ENCODE peak calls at places on chromosomes 16 and 17, in four cellular contexts. B is PC-3, A is HCT116, S is IMR-90. R is an unnamed sample.

GRCh38 chr17:56159764-56160394 is 6.6 kb downstream of the ANKFN1 start:
- DNase-seq in B (no peak), A (no peak), S (no peak), R (no peak)

GRCh38 chr16:77956231-77956630 is 66.1 kb upstream of the CLEC3A start:
- DNase-seq in B (no peak), A (no peak), S (no peak), R (no peak)

GRCh38 chr17:76237859-76238313 is 2.4 kb downstream of the RNF157 start:
- DNase-seq in B (no peak), A (no peak), S (no peak), R (no peak)

GRCh38 chr17:35244345-35245195 is 1.7 kb downstream of the SLFN5 start:
- DNase-seq in B (peak), A (peak), S (peak), R (peak)

GRCh38 chr17:59347975-59348391 is 16.5 kb downstream of the YPEL2 start:
- DNase-seq in B (no peak), A (no peak), S (no peak), R (no peak)

GRCh38 chr16:71203631-71204030 is 26.9 kb downstream of the HYDIN start:
- DNase-seq in B (no peak), A (no peak), S (no peak), R (no peak)

GRCh38 chr16:6008656-6009055 is 911.1 kb upstream of the EEF2KMT start:
- DNase-seq in B (no peak), A (no peak), S (no peak), R (no peak)

GRCh38 chr17:39921323-39921722 is 2.9 kb upstream of the GSDMB start:
- DNase-seq in B (no peak), A (no peak), S (no peak), R (no peak)

GRCh38 chr17:44065668-44066203 is 735 bp downstream of the LSM12 start:
- DNase-seq in B (peak), A (no peak), S (no peak), R (no peak)

GRCh38 chr17:5584383-5584951 is at the start of gene NLRP1:
- DNase-seq in B (peak), A (peak), S (peak), R (peak)

GRCh38 chr17:36885161-36885735 is 52.0 kb upstream of the LHX1 start:
- DNase-seq in B (no peak), A (no peak), S (no peak), R (no peak)

GRCh38 chr16:64534180-64534780 is 587.6 kb downstream of the CDH11 start:
- DNase-seq in B (no peak), A (no peak), S (no peak), R (no peak)

GRCh38 chr17:72656114-72656763 is 436.2 kb downstream of the SLC39A11 start:
- DNase-seq in B (no peak), A (no peak), S (no peak), R (no peak)

GRCh38 chr17:50072925-50073324 is 17.0 kb downstream of the ITGA3 start:
- DNase-seq in B (no peak), A (no peak), S (no peak), R (peak)

GRCh38 chr16:85196976-85197375 is 84.7 kb upstream of the CIBAR2 start:
- DNase-seq in B (no peak), A (no peak), S (no peak), R (no peak)

GRCh38 chr17:11144358-11145233 is 96.4 kb upstream of the SHISA6 start:
- DNase-seq in B (peak), A (no peak), S (no peak), R (no peak)

GRCh38 chr16:89918453-89919347 is at the start of gene MC1R:
- DNase-seq in B (no peak), A (peak), S (peak), R (peak)

GRCh38 chr16:49827806-49828428 is 28.0 kb downstream of the ZNF423 start:
- DNase-seq in B (no peak), A (no peak), S (no peak), R (no peak)

GRCh38 chr17:32279933-32280716 is 14.5 kb downstream of the RHBDL3 start:
- DNase-seq in B (no peak), A (no peak), S (no peak), R (no peak)

GRCh38 chr17:31495049-31495885 is 103.8 kb downstream of the RAB11FIP4 start:
- DNase-seq in B (peak), A (no peak), S (no peak), R (no peak)

GRCh38 chr17:18117533-18117932 is 9.0 kb downstream of the MYO15A start:
- DNase-seq in B (no peak), A (no peak), S (no peak), R (no peak)

GRCh38 chr17:45646288-45646988 is 137.7 kb upstream of the CRHR1 start:
- DNase-seq in B (no peak), A (no peak), S (no peak), R (no peak)

GRCh38 chr16:77564791-77565390 is 130.1 kb upstream of the ADAMTS18 start:
- DNase-seq in B (no peak), A (no peak), S (peak), R (peak)

GRCh38 chr17:29136998-29137730 is 43.0 kb downstream of the MYO18A start:
- DNase-seq in B (peak), A (no peak), S (peak), R (no peak)

GRCh38 chr16:88014201-88014781 is 63.1 kb downstream of the BANP start:
- DNase-seq in B (peak), A (no peak), S (peak), R (peak)
- H3K4me2 ChIP-seq in B (peak), A (no peak), S (peak), R (peak)

DNA sequence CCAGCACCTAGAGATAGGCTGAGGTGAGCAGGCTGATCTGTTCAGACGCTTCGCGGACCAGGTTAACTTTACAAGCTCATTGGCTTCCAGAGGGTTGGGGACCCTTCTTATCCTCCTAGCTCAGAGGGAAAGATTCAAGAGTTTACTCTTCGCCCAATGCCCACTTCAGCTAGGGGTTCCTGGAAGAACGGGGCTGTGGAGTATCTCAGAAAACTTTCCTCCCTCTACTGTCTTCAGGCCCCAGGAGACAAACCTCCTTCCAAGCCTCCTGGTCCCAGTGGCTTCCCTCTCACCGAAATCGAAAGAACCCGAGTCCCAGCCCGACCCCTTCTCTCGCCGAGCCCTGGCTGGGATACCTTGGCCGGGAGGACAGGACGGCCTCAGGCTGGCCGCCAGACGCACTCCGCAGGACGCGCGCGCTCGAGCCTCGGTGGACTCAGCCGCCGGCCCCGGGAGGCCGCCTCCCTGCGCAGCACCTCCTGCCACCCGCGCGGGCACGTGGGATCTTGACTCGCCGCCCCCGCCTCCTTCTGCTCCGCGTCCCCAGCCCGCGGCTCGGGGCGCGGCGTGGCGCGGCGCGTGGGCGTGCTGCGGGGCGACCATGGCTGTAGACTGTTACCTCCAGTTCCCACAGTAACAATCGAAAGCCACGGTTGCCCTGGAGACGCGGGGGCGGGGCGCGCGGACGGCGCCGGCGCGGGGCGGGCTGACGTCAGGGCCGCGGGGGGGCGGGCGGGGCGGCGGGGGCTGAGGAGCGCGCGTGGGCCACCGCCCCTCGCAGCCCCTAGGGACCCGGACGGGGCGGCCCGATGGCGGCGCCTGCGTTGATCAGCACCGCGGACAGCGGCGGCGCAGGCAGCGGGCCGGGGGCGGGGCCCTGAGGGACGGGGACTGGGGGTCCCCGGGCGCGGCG is 5.3 kb upstream of the HIC1 start:
- DNase-seq in B (peak), A (no peak), S (peak), R (peak)
- H3K9ac ChIP-seq in B (peak), A (peak), S (peak), R (peak)

GRCh38 chr16:68310441-68311315 is at the start of the genes PRMT7 and SLC7A6OS:
- DNase-seq in B (peak), A (peak), S (peak), R (peak)
- TF ChIP-seq CTCF in B (no peak), A (no peak), S (peak), R (peak)

DNA sequence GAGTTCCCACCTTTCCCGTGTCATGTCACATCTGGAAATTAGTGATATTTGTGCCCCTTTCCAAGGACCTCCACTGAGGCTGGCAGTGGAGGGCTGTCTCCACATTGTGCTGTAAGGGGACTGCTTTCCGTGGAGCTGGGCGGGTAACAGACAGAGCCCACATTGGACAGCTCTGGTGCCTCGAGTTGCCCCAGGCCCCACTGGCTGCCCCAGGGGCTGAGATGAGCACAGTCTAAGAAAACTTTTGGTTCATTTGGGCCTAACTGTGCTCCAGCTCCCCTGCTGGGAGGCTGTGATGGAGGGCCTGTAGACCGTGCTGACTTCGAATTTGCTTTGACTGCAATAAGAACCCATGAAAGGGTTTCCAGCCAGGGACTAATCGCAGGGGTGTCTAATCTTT is 38.0 kb downstream of the ARSG start:
- DNase-seq in B (no peak), A (no peak), S (no peak), R (no peak)
- H3K4me2 ChIP-seq in B (no peak), A (no peak), S (no peak), R (no peak)

GRCh38 chr16:58021661-58022551 is 3.6 kb upstream of the MMP15 start:
- DNase-seq in B (peak), A (no peak), S (peak), R (peak)
- H3K9ac ChIP-seq in B (no peak), A (no peak), S (no peak), R (no peak)

GRCh38 chr16:83418565-83418964 is 389.2 kb upstream of the HSBP1 start:
- DNase-seq in B (no peak), A (no peak), S (no peak), R (no peak)
- TF ChIP-seq CTCF in B (no peak), A (peak), S (no peak), R (no peak)

DNA sequence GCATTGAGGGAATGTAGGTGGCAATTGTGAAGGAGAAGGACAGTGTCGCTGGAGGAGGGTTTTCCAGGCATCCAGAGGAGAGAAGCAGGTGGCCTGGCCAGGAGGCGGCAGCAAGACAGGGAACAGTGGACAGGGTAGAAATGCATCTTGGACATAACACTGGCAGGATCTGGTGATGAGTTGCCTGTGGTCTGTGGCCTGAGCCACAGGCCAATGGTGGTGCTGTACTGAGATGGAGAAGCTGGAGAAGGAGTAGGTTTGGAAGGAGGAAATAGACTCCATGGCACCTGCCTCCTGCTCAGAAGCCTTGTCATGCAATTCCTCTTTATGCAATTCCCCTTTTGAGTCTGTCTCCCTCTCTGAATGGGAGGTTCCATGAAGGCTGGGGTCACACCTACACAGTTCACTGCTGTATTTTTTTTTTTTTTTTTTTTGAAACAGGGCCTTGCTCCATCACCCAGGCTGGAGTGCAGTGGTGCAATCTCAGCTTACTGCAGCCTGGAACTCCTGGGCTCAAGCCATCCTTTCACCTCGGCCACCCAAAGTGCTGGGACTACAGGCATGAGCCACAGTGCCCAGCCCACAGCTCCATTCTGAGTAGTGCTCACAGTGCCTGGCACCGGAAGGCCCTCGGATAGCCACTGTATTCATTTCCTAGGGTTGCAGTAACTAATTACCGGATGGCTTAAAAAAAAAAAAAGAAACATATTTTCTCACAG is 13.5 kb upstream of the CACNG4 start:
- DNase-seq in B (no peak), A (no peak), S (no peak), R (no peak)
- H3K4me2 ChIP-seq in B (peak), A (peak), S (no peak), R (no peak)

GRCh38 chr17:48504953-48505352 is 25.9 kb downstream of the HOXB1 start:
- DNase-seq in B (no peak), A (no peak), S (no peak), R (no peak)
- H3K9ac ChIP-seq in B (peak), A (no peak), S (no peak), R (no peak)

R was measured in fibroblast of lung.